ENCODE peak calls at places on chromosomes 7 and 10, in six cellular contexts. N is B cell; U is GM13977; R is MCF 10A; E is cardiac fibroblast; V is CD4-positive, alpha-beta T cell. C is an unnamed sample.

GRCh38 chr7:154474903-154475520 is 422.8 kb downstream of the DPP6 start:
- DNase-seq in N (no peak), U (no peak), R (no peak), E (no peak), V (no peak), C (no peak)

GRCh38 chr10:34252111-34252510 is 563.0 kb downstream of the PARD3 start:
- DNase-seq in N (no peak), U (no peak), R (peak; percentile 20), E (no peak), V (no peak), C (no peak)

GRCh38 chr7:141362580-141363435 is 188.4 kb upstream of the AGK start:
- DNase-seq in N (no peak), U (no peak), R (peak; percentile 81), E (peak; percentile 78), V (no peak), C (no peak)

GRCh38 chr10:13880760-13881159 is 294.0 kb downstream of the PRPF18 start:
- DNase-seq in N (no peak), U (no peak), R (no peak), E (no peak), V (no peak), C (no peak)

GRCh38 chr10:22805304-22805703 is 90.9 kb upstream of the PIP4K2A start:
- DNase-seq in N (no peak), U (no peak), R (no peak), E (peak; percentile 44), V (no peak), C (no peak)

GRCh38 chr7:106282374-106282773 is 2.4 kb downstream of the NAMPT start:
- DNase-seq in N (no peak), U (no peak), R (no peak), E (no peak), V (no peak), C (no peak)

GRCh38 chr7:154598405-154598804 is 404.5 kb downstream of the PAXIP1 start:
- DNase-seq in N (no peak), U (no peak), R (no peak), E (no peak), V (no peak), C (no peak)

GRCh38 chr7:7857143-7857583 is 111.4 kb upstream of the GLCCI1 start:
- DNase-seq in N (peak; percentile 64), U (peak; percentile 40), R (no peak), E (no peak), V (no peak), C (no peak)

GRCh38 chr7:21844742-21845141 is 101.0 kb downstream of the CDCA7L start:
- DNase-seq in N (no peak), U (no peak), R (peak; percentile 11), E (peak; percentile 5), V (no peak), C (no peak)

GRCh38 chr10:70355234-70356021 is 27.0 kb downstream of the LRRC20 start:
- DNase-seq in N (peak; percentile 67), U (peak; percentile 52), R (no peak), E (no peak), V (no peak), C (peak; percentile 40)

GRCh38 chr10:49139866-49140195 is 6.0 kb upstream of the FAM170B start:
- DNase-seq in N (no peak), U (no peak), R (peak; percentile 93), E (peak; percentile 94), V (no peak), C (no peak)

GRCh38 chr7:44978511-44979366 is at the start of gene MYO1G:
- DNase-seq in N (peak; percentile 85), U (peak; percentile 73), R (no peak), E (no peak), V (peak; percentile 84), C (peak; percentile 97)

GRCh38 chr7:96837583-96837982 is 127.9 kb upstream of the SEM1 start:
- DNase-seq in N (no peak), U (peak; percentile 33), R (no peak), E (no peak), V (no peak), C (peak; percentile 62)

GRCh38 chr7:21868647-21868896 is 77.1 kb downstream of the CDCA7L start:
- DNase-seq in N (no peak), U (no peak), R (no peak), E (no peak), V (no peak), C (no peak)

GRCh38 chr10:44993226-44993921 is 7.3 kb upstream of the ZNF22 start:
- DNase-seq in N (no peak), U (no peak), R (no peak), E (no peak), V (no peak), C (no peak)

GRCh38 chr10:3132036-3133025 is 40.3 kb downstream of the PITRM1 start:
- DNase-seq in N (no peak), U (no peak), R (peak; percentile 32), E (peak; percentile 26), V (no peak), C (no peak)

GRCh38 chr7:12746211-12746610 is 58.8 kb downstream of the ARL4A start:
- DNase-seq in N (no peak), U (no peak), R (no peak), E (no peak), V (no peak), C (no peak)

GRCh38 chr7:99394188-99394502 is 14.3 kb downstream of the PDAP1 start:
- DNase-seq in N (no peak), U (no peak), R (no peak), E (no peak), V (no peak), C (no peak)

GRCh38 chr7:131016230-131016629 is 282.2 kb upstream of the KLF14 start:
- DNase-seq in N (no peak), U (no peak), R (peak; percentile 56), E (no peak), V (no peak), C (no peak)

GRCh38 chr7:84083846-84084245 is 110.7 kb downstream of the SEMA3A start:
- DNase-seq in N (no peak), U (no peak), R (no peak), E (no peak), V (no peak), C (no peak)

GRCh38 chr10:92839191-92840085 is 8.9 kb upstream of the EXOC6 start:
- DNase-seq in N (peak; percentile 38), U (peak; percentile 22), R (peak; percentile 44), E (peak; percentile 73), V (peak; percentile 22), C (peak; percentile 78)

GRCh38 chr7:1917221-1918062 is 247.4 kb downstream of the ELFN1 start:
- DNase-seq in N (no peak), U (no peak), R (no peak), E (no peak), V (no peak), C (no peak)

GRCh38 chr10:97278491-97278989 is 13.9 kb downstream of the ARHGAP19 start:
- DNase-seq in N (peak; percentile 55), U (peak; percentile 47), R (peak; percentile 84), E (peak; percentile 95), V (no peak), C (no peak)

GRCh38 chr10:131578472-131578970 is 267.0 kb upstream of the TCERG1L start:
- DNase-seq in N (no peak), U (no peak), R (no peak), E (no peak), V (no peak), C (no peak)

GRCh38 chr10:131577786-131578471 is 266.4 kb upstream of the TCERG1L start:
- DNase-seq in N (no peak), U (no peak), R (no peak), E (no peak), V (no peak), C (no peak)

GRCh38 chr10:131579251-131580071 is 267.9 kb upstream of the TCERG1L start:
- DNase-seq in N (no peak), U (no peak), R (no peak), E (no peak), V (no peak), C (no peak)

GRCh38 chr10:131580076-131580652 is 268.6 kb upstream of the TCERG1L start:
- DNase-seq in N (no peak), U (no peak), R (no peak), E (no peak), V (no peak), C (no peak)

DNA sequence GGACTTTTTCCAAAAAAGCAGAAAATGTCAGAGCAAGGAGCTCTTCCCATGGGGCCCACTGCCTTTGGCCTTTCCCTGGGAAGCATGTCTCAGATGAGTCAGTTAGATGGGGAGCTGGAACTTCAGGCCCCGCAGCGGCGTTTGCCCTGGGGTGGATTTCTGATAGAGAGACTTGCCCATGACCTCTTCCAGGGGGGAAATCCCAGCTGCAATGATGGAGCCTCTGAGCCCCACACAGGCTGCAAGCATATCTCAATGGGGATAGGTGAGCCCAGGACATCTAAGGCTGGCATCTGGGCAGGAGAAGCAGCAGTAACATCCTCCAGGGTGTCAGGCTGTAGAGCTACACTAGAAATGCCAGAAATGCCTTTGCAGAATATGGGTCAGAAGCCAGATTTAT is 269.2 kb upstream of the TCERG1L start:
- DNase-seq in N (no peak), U (no peak), R (no peak), E (no peak), V (no peak), C (no peak)
- TF ChIP-seq CTCF in N (no peak), U (no peak), R (no peak), E (no peak), V (no peak), C (no peak)

DNA sequence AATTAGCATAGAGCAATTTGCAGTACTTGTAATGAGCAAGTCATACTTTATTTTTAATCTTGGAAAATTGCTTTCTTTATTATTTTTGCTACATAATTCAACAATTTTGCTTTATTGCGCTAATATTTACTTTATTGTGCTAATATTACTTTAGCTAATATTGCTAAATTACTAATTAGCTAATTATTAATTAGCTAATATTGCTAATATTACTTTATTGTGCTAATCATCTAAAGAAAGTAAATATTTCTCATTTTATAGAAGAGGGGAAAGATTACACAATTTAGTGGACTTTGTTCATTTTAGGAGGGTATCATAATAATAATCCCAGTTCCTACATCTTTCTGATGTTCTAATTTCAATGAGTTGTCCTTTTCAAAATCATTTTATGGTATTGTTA is 61.2 kb downstream of the RUNDC3B start:
- DNase-seq in N (no peak), U (no peak), R (no peak), E (no peak), V (no peak), C (no peak)
- TF ChIP-seq CTCF in N (no peak), U (no peak), R (no peak), E (no peak), V (no peak), C (no peak)

DNA sequence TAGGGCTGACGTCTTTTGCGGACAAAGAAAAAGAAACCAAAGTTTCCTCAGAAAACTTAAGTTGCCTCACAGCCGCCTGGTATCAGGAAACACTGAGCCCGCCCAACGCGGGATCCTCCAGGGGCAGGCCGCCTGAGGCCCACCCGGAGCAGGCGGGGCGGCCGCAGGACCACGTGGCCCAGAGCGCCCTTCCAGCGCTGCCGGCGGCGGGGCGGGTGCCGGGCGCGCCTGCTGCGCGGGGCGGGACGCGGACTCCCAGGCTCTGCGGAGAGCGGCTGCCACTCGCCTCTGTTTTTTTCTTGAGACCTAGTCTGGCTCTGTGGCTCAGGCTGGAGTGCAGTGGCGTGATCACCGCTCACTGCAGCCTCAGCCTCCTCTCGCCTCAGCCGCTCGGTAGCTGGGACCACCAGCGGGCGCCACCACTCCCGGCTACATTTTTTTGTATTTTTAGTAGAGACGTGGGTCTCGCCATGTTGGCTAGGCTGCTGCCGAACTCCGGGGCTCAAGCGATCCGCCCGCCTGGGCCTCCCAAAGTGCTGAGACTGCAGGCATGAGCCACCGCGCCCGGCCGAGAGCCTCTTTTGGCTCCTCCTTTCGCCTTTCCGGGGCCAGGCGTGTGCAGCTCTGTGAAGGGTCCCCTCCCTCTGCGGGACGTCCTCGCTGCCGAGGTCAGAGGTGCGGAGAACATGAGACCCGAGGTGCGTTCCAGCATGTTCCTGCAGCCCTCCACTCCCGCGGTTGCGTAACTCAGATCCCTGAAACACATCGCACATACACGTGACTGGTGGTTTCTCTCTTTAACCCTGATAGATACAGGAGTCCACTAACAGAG is 11.6 kb upstream of the HNRNPF start:
- DNase-seq in N (peak; percentile 83), U (peak; percentile 78), R (peak; percentile 83), E (peak; percentile 87), V (peak; percentile 69), C (peak; percentile 90)
- TF ChIP-seq CTCF in N (peak; percentile 35), U (peak; percentile 45), R (no peak), E (no peak), V (peak; percentile 30), C (no peak)

GRCh38 chr10:5812283-5813090 is 747 bp downstream of the GDI2 start:
- DNase-seq in N (no peak), U (peak; percentile 57), R (peak; percentile 42), E (peak; percentile 20), V (peak; percentile 30), C (peak; percentile 46)
- TF ChIP-seq CTCF in N (no peak), U (no peak), R (no peak), E (no peak), V (no peak), C (no peak)

C was measured in activated CD8-positive, alpha-beta T cell treated with anti-CD3 and anti-CD28 coated beads for 36 hours.